ENCODE peak calls at places on chromosomes 13 and 19, in four cellular contexts. J, I, D and P are unnamed samples.

GRCh38 chr13:48644141-48644540 is 9.6 kb upstream of the CYSLTR2 start:
- DNase-seq in J (no peak), I (no peak), D (no peak), P (no peak)

GRCh38 chr13:51811046-51811445 is 7.1 kb upstream of the DHRS12 start:
- DNase-seq in I (no peak), D (no peak), J (no peak), P (no peak)

GRCh38 chr13:26653310-26653709 is 95.8 kb downstream of the WASF3 start:
- DNase-seq in J (no peak), D (no peak), I (no peak), P (no peak)

GRCh38 chr19:55379161-55379560 is 2.5 kb downstream of the TMEM190 start:
- DNase-seq in D (no peak), J (no peak), I (no peak), P (no peak)

GRCh38 chr13:106176103-106176502 is 359.4 kb downstream of the EFNB2 start:
- DNase-seq in I (no peak), J (no peak), D (no peak), P (no peak)

GRCh38 chr13:87827479-87827878 is 156.3 kb downstream of the SLITRK5 start:
- DNase-seq in D (no peak), J (no peak), I (no peak), P (no peak)

GRCh38 chr13:51666316-51666715 is 82.1 kb downstream of the WDFY2 start:
- DNase-seq in J (no peak), D (no peak), I (no peak), P (no peak)

GRCh38 chr13:50529154-50529882 is 314.2 kb downstream of the DLEU7 start:
- DNase-seq in D (no peak), I (no peak), J (no peak), P (peak)

GRCh38 chr19:7746903-7747884 is at the start of gene CD209:
- DNase-seq in I (no peak), J (no peak), D (no peak), P (no peak)

GRCh38 chr19:23823952-23824389 is 65.3 kb upstream of the ZNF681 start:
- DNase-seq in J (peak), D (peak), I (peak), P (peak)

GRCh38 chr13:114027046-114027760 is 53.3 kb upstream of the C13orf46 start:
- DNase-seq in J (no peak), D (no peak), I (no peak), P (no peak)

GRCh38 chr13:22561581-22561980 is 619.2 kb upstream of the SGCG start:
- DNase-seq in I (no peak), D (no peak), J (no peak), P (no peak)

GRCh38 chr13:60439201-60439600 is 42.2 kb downstream of the TDRD3 start:
- DNase-seq in J (no peak), D (no peak), I (no peak), P (no peak)

GRCh38 chr19:32018014-32018413 is 327.4 kb upstream of the ZNF507 start:
- DNase-seq in I (no peak), D (no peak), J (no peak), P (no peak)

GRCh38 chr19:13796301-13797057 is 1.2 kb downstream of the ZSWIM4 start:
- DNase-seq in I (peak), D (no peak), J (peak), P (peak)

GRCh38 chr13:44853641-44854040 is 135.6 kb downstream of the NUFIP1 start:
- DNase-seq in I (peak), J (no peak), D (no peak), P (no peak)

GRCh38 chr13:44895584-44895983 is 93.7 kb downstream of the NUFIP1 start:
- DNase-seq in D (no peak), I (no peak), J (no peak), P (no peak)

GRCh38 chr19:29564574-29565005 is 38.8 kb downstream of the VSTM2B start:
- DNase-seq in D (no peak), I (no peak), J (no peak), P (no peak)

GRCh38 chr19:35710784-35711723 is 6.7 kb downstream of the ZBTB32 start:
- DNase-seq in J (no peak), I (no peak), D (peak), P (no peak)

GRCh38 chr13:52127783-52128702 is 830 bp downstream of the NEK5 start:
- DNase-seq in I (peak), D (peak), J (peak), P (peak)

GRCh38 chr13:80011448-80012212 is 329.3 kb downstream of the SPRY2 start:
- DNase-seq in J (no peak), I (no peak), D (no peak), P (no peak)

GRCh38 chr19:13684021-13684420 is 80.3 kb upstream of the MRI1 start:
- DNase-seq in I (no peak), J (no peak), D (no peak), P (no peak)

GRCh38 chr19:1863638-1864479 is 480 bp upstream of the KLF16 start:
- DNase-seq in J (peak), I (peak), D (peak), P (peak)

GRCh38 chr19:36136975-36137686 is 2.7 kb upstream of the CAPNS1 start:
- DNase-seq in J (no peak), D (no peak), I (no peak), P (no peak)

GRCh38 chr13:23579072-23579885 is 9.1 kb downstream of the TNFRSF19 start:
- DNase-seq in D (no peak), I (peak), J (peak), P (peak)
- TF ChIP-seq TCF7 in D (no peak), I (no peak), J (no peak), P (no peak)

GRCh38 chr19:11390933-11391680 is 7.0 kb upstream of the EPOR start:
- DNase-seq in J (peak), I (no peak), D (no peak), P (no peak)
- TF ChIP-seq TCF7 in J (no peak), I (no peak), D (no peak), P (no peak)

GRCh38 chr13:108361769-108362168 is 92.3 kb downstream of the TNFSF13B start:
- DNase-seq in D (no peak), I (no peak), J (no peak), P (no peak)
- TF ChIP-seq TCF7 in D (no peak), I (no peak), J (no peak), P (no peak)

GRCh38 chr19:12450817-12451216 is 10.0 kb upstream of the ZNF443 start:
- DNase-seq in D (no peak), J (no peak), I (no peak), P (no peak)

GRCh38 chr19:12448808-12449207 is 8.0 kb upstream of the ZNF443 start:
- DNase-seq in J (no peak), D (no peak), I (peak), P (no peak)

DNA sequence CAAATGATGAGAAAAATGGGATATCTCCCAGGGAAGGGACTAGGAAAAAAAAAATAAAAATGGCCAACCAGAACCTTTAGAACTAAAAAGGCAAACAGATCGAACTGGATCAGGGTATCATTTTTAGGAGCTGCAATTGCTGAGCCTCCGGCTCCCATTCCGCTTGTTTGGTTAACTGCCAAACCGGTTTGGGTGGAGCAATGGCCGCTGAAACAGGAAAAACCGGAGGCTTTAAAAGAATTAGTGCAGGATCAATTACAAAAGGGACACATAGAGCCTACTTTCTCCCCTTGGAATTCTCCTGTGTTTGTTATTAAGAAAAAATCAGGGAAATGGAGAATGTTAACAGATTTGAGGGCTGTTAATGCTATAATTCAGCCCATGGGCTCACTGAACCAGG is 12.7 kb upstream of the ZNF443 start:
- DNase-seq in D (no peak), I (no peak), J (no peak), P (no peak)
- TF ChIP-seq TCF7 in D (no peak), I (no peak), J (no peak), P (no peak)

GRCh38 chr19:3283246-3283751 is 58.8 kb downstream of the CELF5 start:
- DNase-seq in D (no peak), I (no peak), J (no peak), P (no peak)

GRCh38 chr19:3285647-3286176 is 61.3 kb downstream of the CELF5 start:
- DNase-seq in J (peak), D (no peak), I (peak), P (no peak)

GRCh38 chr19:3283886-3284657 is 59.6 kb downstream of the CELF5 start:
- DNase-seq in I (no peak), D (no peak), J (no peak), P (no peak)

GRCh38 chr19:3282564-3282963 is 58.1 kb downstream of the CELF5 start:
- DNase-seq in D (no peak), J (no peak), I (no peak), P (no peak)

DNA sequence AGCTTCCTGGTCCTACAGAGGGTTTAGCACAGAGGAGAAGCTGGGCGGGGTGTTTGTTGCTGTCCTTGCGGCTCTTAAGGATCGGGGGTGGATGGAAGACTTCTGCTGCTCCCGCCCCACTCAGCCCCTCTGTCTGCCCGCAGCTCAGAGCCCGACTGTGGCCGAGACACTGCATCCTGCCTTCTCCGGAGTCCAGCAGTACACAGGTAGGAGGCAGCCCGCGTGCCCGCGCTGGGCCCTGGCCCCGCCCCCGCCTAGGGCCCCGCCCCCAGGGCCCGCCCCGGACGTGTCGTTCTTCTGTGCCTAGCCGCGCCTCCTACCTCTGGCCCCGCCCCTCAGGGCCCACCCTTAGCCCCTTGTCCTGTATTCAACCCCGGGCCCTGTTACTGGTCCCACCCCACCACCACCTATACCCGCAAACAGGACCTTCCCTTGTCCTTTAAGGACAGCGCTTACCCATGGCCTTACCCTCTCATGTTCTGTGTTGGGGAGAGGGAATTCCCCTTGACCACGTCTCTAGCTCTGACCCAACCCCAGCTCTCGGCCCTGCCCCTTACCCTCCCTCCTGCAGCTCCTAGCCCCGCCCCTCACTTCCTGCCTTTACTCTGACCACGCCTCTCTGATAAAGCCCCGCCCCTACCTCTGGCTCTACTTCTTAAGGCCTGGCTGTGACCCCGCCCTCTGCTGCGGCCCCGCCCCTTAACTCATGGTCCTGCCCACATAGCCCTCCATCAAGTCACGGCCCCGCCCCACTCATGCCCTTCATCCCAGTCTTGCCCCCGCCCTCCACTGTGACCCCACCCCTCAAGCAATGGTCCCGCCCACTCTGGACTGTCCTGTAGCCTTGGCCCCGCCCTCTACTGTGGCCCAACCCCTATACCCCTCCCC is 60.5 kb downstream of the CELF5 start:
- DNase-seq in I (peak), J (peak), D (no peak), P (peak)
- TF ChIP-seq TCF7 in I (no peak), J (no peak), D (no peak), P (no peak)